ENCODE peak calls at places on chromosomes 7 and 10, in nine cellular contexts. T is NCI-H1694; D is fibroblast of mammary gland; F is transverse colon; P is HTR-8/SVneo; Y is neuronal stem cell; L is fibroblast of the aortic adventitia; R is amniotic stem cell; M is activated CD4-positive, alpha-beta T cell treated with anti-CD3 and anti-CD28 coated beads, Interleukin-2, amount 50 U/mL, for 1 hour. J is an unnamed sample.

GRCh38 chr10:29970576-29970975 is 88.8 kb downstream of the JCAD start:
- DNase-seq in D (no peak), M (no peak), L (peak), T (no peak), Y (no peak), R (no peak), P (no peak), F (no peak), J (no peak)

GRCh38 chr7:127708788-127709187 is 56.8 kb downstream of the SND1 start:
- DNase-seq in L (peak), T (peak), P (peak), M (peak), D (peak), R (peak), Y (peak), F (peak), J (peak)

GRCh38 chr7:1758417-1758858 is 88.4 kb downstream of the ELFN1 start:
- DNase-seq in F (no peak), L (peak), R (no peak), M (no peak), Y (peak), P (peak), D (peak), T (peak), J (no peak)

GRCh38 chr10:108801775-108802516 is 1121.4 kb downstream of the XPNPEP1 start:
- DNase-seq in M (no peak), L (peak), D (peak), T (no peak), R (no peak), P (no peak), F (no peak), Y (no peak), J (no peak)

GRCh38 chr7:150686030-150686626 is 622 bp downstream of the GIMAP2 start:
- DNase-seq in F (no peak), P (no peak), L (no peak), D (no peak), M (no peak), T (no peak), R (no peak), Y (no peak), J (no peak)

GRCh38 chr10:117545141-117546019 is 2.8 kb downstream of the EMX2 start:
- DNase-seq in Y (no peak), M (no peak), P (no peak), T (no peak), L (no peak), R (no peak), D (no peak), F (no peak), J (no peak)

GRCh38 chr7:24665564-24666294 is 91.5 kb downstream of the GSDME start:
- DNase-seq in R (peak), M (peak), L (peak), D (peak), F (peak), T (peak), Y (peak), P (peak), J (peak)

GRCh38 chr10:3622845-3623621 is 162.0 kb downstream of the KLF6 start:
- DNase-seq in M (no peak), T (no peak), F (no peak), P (no peak), D (no peak), R (no peak), L (peak), Y (no peak), J (no peak)

GRCh38 chr7:8254667-8255066 is 7.3 kb downstream of the ICA1 start:
- DNase-seq in F (no peak), Y (no peak), L (no peak), R (no peak), M (no peak), P (no peak), T (no peak), D (no peak), J (no peak)

GRCh38 chr10:113133497-113133896 is 183.4 kb downstream of the TCF7L2 start:
- DNase-seq in M (no peak), Y (no peak), L (peak), T (no peak), R (no peak), D (peak), P (no peak), F (no peak), J (no peak)

GRCh38 chr7:119344466-119344865 is 928.5 kb upstream of the KCND2 start:
- DNase-seq in R (no peak), T (no peak), L (no peak), P (no peak), Y (no peak), F (no peak), M (no peak), D (no peak), J (no peak)

GRCh38 chr7:76069238-76069638 is 21.3 kb downstream of the MDH2 start:
- DNase-seq in M (no peak), Y (no peak), D (peak), P (peak), L (peak), R (peak), T (no peak), F (peak), J (no peak)

GRCh38 chr7:11252705-11253272 is 279.1 kb downstream of the PHF14 start:
- DNase-seq in D (no peak), L (peak), T (no peak), P (no peak), F (no peak), R (no peak), M (no peak), Y (no peak), J (no peak)

GRCh38 chr7:81719865-81720264 is 50.0 kb downstream of the HGF start:
- DNase-seq in P (no peak), L (no peak), M (no peak), T (no peak), Y (no peak), F (no peak), R (no peak), D (peak), J (no peak)

J was measured in effector CD4-positive, alpha-beta T cell.